ENCODE peak calls at places on chromosomes 11 and 22, in five cellular contexts. T is NT2/D1, P is MM.1S, M is HCT116, Z is astrocyte. B is an unnamed sample.

GRCh38 chr22:42169055-42169469 is 38.5 kb upstream of the CYP2D6 start:
- DNase-seq in T (peak; percentile 66), Z (peak; percentile 39), P (peak; percentile 65), M (peak; percentile 56), B (peak; percentile 75)

GRCh38 chr11:68282141-68282860 is 10.5 kb upstream of the C11orf24 start:
- DNase-seq in T (no peak), M (no peak), Z (no peak), P (peak; percentile 76), B (no peak)

GRCh38 chr22:45918455-45919370 is 58.2 kb downstream of the WNT7B start:
- DNase-seq in Z (peak; percentile 60), T (no peak), M (no peak), P (no peak), B (no peak)

GRCh38 chr22:49962012-49962750 is 1.6 kb downstream of the PIM3 start:
- DNase-seq in P (peak; percentile 5), T (peak; percentile 38), Z (peak; percentile 82), M (no peak), B (peak; percentile 92)

GRCh38 chr11:110710520-110711381 is 1.5 kb downstream of the ARHGAP20 start:
- DNase-seq in M (no peak), T (no peak), Z (peak; percentile 17), P (no peak), B (peak; percentile 81)

GRCh38 chr22:39960791-39961746 is 872 bp downstream of the TMA7B start:
- DNase-seq in T (no peak), P (peak; percentile 96), Z (peak; percentile 99), M (no peak), B (peak; percentile 45)

GRCh38 chr11:72081184-72081644 is 564 bp downstream of the LRRC51 start:
- DNase-seq in P (no peak), M (no peak), Z (no peak), T (no peak), B (no peak)

GRCh38 chr11:16356057-16356750 is at the start of gene SOX6:
- DNase-seq in T (no peak), P (no peak), Z (peak; percentile 76), M (no peak), B (peak; percentile 34)

GRCh38 chr11:126823271-126823670 is 177.3 kb downstream of the KIRREL3 start:
- DNase-seq in P (no peak), Z (no peak), T (no peak), M (no peak), B (no peak)

GRCh38 chr11:64253043-64253442 is 1.7 kb downstream of the PLCB3 start:
- DNase-seq in M (no peak), T (no peak), Z (no peak), P (no peak), B (no peak)
- H3K4me3 ChIP-seq in M (no peak overlapping the region), T (peak overlapping the region; percentile 22), Z (no peak overlapping the region), P (no peak overlapping the region), B (no peak overlapping the region)

GRCh38 chr11:67271548-67272284 is 5.4 kb downstream of the GRK2 start:
- DNase-seq in T (no peak), Z (no peak), M (no peak), P (no peak), B (no peak)

GRCh38 chr11:67271212-67271547 is 4.9 kb downstream of the GRK2 start:
- DNase-seq in P (no peak), Z (no peak), T (no peak), M (no peak), B (no peak)

GRCh38 chr11:67268684-67269268 is 2.5 kb downstream of the GRK2 start:
- DNase-seq in Z (no peak), T (no peak), M (no peak), P (no peak), B (no peak)

GRCh38 chr11:67269401-67270255 is 3.4 kb downstream of the GRK2 start:
- DNase-seq in T (no peak), M (no peak), Z (no peak), P (no peak), B (no peak)

DNA sequence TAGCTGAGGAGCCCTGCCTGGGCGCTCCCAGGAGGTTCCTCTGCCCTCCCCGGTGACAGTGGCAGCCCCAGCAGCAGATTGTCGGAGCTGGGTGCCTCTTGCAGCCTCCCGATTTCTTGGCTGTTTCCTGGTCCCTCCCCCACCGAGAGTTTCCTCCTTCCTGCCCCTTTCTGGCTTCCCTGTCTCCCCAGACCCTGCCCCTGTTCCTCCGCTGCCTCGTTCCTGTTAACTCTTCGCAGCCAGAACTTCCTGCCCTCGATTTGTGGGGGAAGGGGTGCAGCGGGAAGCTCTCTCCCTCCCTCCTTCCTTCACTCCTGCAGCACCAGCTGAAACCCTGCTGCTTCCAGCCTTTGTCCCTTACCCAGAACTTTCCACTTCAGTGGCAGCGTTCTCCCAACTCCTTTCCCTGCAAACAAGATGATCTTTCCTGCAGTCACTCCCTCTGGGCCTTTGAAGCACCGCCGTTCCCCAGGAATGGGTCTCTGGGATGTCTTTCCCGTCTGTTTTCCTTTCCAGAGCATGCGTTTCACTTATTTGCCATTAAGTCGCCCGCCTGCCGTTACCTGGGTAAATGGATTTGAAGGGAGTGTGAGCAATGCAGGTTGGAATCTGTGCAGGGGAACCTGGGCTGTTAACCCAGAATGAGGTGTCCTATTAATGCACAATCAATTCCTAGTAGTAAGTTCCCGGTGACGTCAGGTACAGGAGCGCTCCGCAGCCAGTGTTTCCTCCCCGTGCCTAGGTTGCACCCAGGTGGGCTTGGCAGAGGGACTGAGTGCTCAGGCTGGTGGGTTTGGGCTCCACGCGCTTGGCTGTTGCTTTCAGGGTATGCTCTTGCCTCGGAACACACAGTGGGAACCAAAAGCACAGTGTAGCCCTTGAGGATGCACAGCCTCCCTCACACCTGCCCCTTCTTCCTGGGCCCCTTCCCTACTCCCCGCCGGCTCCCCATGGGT is 4.3 kb downstream of the GRK2 start:
- DNase-seq in Z (no peak), M (no peak), T (peak; percentile 61), P (no peak), B (no peak)
- H3K9ac ChIP-seq in Z (peak overlapping the region; percentile 40), M (no peak overlapping the region), T (peak overlapping the region; percentile 65), P (peak overlapping the region; percentile 92), B (peak overlapping the region; percentile 68)

GRCh38 chr11:34625576-34625975 is 4.7 kb downstream of the EHF start:
- DNase-seq in T (no peak), Z (no peak), P (no peak), M (no peak), B (no peak)
- H3K9me3 ChIP-seq in T (no peaks in the 10 kb centered on the region), Z (no peaks in the 10 kb centered on the region), P (no peaks in the 10 kb centered on the region), M (no peaks in the 10 kb centered on the region), B (no peaks in the 10 kb centered on the region)

GRCh38 chr11:30357872-30358271 is 35.0 kb downstream of the ARL14EP start:
- DNase-seq in M (no peak), P (no peak), T (no peak), Z (no peak), B (no peak)

GRCh38 chr11:30356388-30356787 is 33.5 kb downstream of the ARL14EP start:
- DNase-seq in Z (no peak), P (no peak), M (no peak), T (no peak), B (no peak)

GRCh38 chr11:30360741-30361140 is 37.8 kb downstream of the ARL14EP start:
- DNase-seq in P (no peak), T (no peak), M (no peak), Z (no peak), B (no peak)

GRCh38 chr11:30364139-30364875 is 41.4 kb downstream of the ARL14EP start:
- DNase-seq in T (no peak), P (no peak), Z (no peak), M (no peak), B (no peak)

DNA sequence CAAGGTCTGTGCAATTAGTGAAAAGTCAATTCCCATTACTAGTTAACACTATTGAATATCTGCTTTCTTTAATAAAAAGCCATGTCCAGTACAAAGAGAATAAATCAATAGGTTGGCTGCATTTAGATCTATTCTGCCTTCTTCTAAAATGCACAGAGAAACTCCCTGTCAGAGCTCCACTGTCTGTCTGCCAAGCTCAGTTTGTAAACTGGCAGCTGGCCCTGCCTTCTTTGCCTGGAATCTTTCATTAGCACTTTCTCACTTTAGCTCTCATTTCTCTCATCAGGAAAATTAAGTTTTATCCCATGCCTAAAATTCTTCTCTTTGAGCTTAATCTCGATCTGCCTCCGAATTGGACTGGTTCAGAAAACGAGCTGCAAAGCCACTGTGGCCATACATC is 35.7 kb downstream of the ARL14EP start:
- DNase-seq in M (no peak), Z (no peak), P (no peak), T (no peak), B (no peak)
- H3K4me3 ChIP-seq in M (no peak overlapping the region), Z (no peak overlapping the region), P (no peak overlapping the region), T (no peak overlapping the region), B (no peak overlapping the region)

GRCh38 chr11:46293066-46293465 is 15.6 kb downstream of the CREB3L1 start:
- DNase-seq in T (no peak), Z (no peak), P (no peak), M (no peak), B (no peak)

GRCh38 chr11:46290021-46290420 is 12.6 kb downstream of the CREB3L1 start:
- DNase-seq in Z (no peak), P (no peak), M (no peak), T (no peak), B (peak; percentile 44)

GRCh38 chr11:46288451-46288850 is 11.0 kb downstream of the CREB3L1 start:
- DNase-seq in Z (no peak), P (no peak), T (no peak), M (no peak), B (no peak)

GRCh38 chr11:46291441-46292143 is 14.1 kb downstream of the CREB3L1 start:
- DNase-seq in Z (peak; percentile 86), P (no peak), T (no peak), M (no peak), B (peak; percentile 72)

DNA sequence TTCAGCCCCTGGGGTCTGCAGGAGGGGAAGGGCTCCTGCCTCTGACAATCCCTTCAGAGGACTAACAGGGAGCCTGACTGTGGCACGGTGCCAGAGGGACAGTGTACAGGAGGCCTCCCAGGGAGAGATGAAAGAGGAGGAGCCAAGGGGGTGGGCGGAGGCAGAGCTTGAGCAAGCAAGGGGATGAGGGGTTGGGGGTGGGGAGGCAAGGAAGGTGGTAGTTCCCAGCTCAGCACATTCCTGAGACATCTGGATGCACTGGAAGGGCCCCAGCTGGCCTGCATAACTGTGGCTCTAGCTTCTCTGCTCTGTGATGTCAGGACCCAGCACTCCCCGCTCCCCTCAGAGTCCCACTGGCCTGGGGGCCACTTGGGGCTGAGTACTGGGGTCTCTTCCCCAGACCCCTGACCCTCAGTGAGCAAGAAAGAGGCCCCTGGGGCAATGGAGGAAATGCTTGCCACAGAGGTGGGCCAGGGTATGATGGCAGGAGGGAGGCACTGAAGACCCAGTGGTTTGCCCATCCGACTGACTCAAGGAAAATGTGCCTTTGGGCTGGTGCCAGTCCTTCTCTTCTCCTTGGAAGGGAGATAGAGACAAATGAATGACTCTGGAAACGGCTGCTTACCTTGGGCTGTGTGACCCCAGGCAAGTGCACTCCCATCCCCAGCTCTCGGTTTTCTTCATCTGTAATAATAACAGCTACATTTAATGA is 13.3 kb downstream of the CREB3L1 start:
- DNase-seq in T (peak; percentile 97), P (no peak), M (no peak), Z (peak; percentile 94), B (peak; percentile 98)
- H3K9ac ChIP-seq in T (peak overlapping the region; percentile 70), P (no peak overlapping the region), M (no peak overlapping the region), Z (peak overlapping the region; percentile 75), B (peak overlapping the region; percentile 86)

GRCh38 chr22:48397531-48398180 is 1430.0 kb downstream of the BRD1 start:
- DNase-seq in M (no peak), Z (no peak), T (no peak), P (no peak), B (no peak)
- H3K9me3 ChIP-seq in M (no peaks in the 10 kb centered on the region), Z (peaks cover 3% of the 10 kb centered on the region), T (no peaks in the 10 kb centered on the region), P (no peaks in the 10 kb centered on the region), B (no peaks in the 10 kb centered on the region)